ENCODE peak calls at places on chromosomes 13 and 19, in seven cellular contexts. One of them, this sample, is unnamed.

GRCh38 chr13:99281811-99282263 is 23.7 kb upstream of the GPR18 start:
- DNase-seq in T-helper 1 cell: peak
- DNase-seq in fibroblast of pulmonary artery: no peak
- DNase-seq in BJ: no peak
- DNase-seq in GM23248: peak
- DNase-seq in AG08395: peak
- DNase-seq in aorta: peak
- DNase-seq in this sample: no peak

GRCh38 chr19:33054623-33055022 is 10.1 kb downstream of the RHPN2 start:
- DNase-seq in GM23248: no peak
- DNase-seq in AG08395: no peak
- DNase-seq in T-helper 1 cell: no peak
- DNase-seq in BJ: no peak
- DNase-seq in aorta: no peak
- DNase-seq in fibroblast of pulmonary artery: no peak
- DNase-seq in this sample: no peak

GRCh38 chr19:49441210-49441959 is at the start of gene SLC17A7:
- DNase-seq in AG08395: peak
- DNase-seq in aorta: no peak
- DNase-seq in GM23248: peak
- DNase-seq in T-helper 1 cell: no peak
- DNase-seq in fibroblast of pulmonary artery: no peak
- DNase-seq in BJ: no peak
- DNase-seq in this sample: peak

GRCh38 chr19:40269216-40269940 is 15.8 kb downstream of the AKT2 start:
- DNase-seq in GM23248: no peak
- DNase-seq in fibroblast of pulmonary artery: no peak
- DNase-seq in aorta: no peak
- DNase-seq in AG08395: no peak
- DNase-seq in T-helper 1 cell: no peak
- DNase-seq in BJ: no peak
- DNase-seq in this sample: no peak

GRCh38 chr13:37381502-37381901 is 217.1 kb downstream of the POSTN start:
- DNase-seq in fibroblast of pulmonary artery: no peak
- DNase-seq in aorta: no peak
- DNase-seq in AG08395: no peak
- DNase-seq in GM23248: peak
- DNase-seq in T-helper 1 cell: no peak
- DNase-seq in BJ: no peak
- DNase-seq in this sample: peak

GRCh38 chr19:9144920-9145319 is 4.7 kb downstream of the ZNF317 start:
- DNase-seq in aorta: no peak
- DNase-seq in AG08395: no peak
- DNase-seq in GM23248: peak
- DNase-seq in fibroblast of pulmonary artery: peak
- DNase-seq in T-helper 1 cell: no peak
- DNase-seq in BJ: no peak
- DNase-seq in this sample: peak

GRCh38 chr19:755063-755462 is 4.2 kb downstream of the MISP start:
- DNase-seq in BJ: no peak
- DNase-seq in aorta: no peak
- DNase-seq in fibroblast of pulmonary artery: no peak
- DNase-seq in GM23248: no peak
- DNase-seq in T-helper 1 cell: no peak
- DNase-seq in AG08395: no peak
- DNase-seq in this sample: no peak

GRCh38 chr13:102195566-102196462 is 206.0 kb downstream of the FGF14 start:
- DNase-seq in GM23248: peak
- DNase-seq in fibroblast of pulmonary artery: peak
- DNase-seq in BJ: peak
- DNase-seq in AG08395: no peak
- DNase-seq in aorta: no peak
- DNase-seq in T-helper 1 cell: no peak
- DNase-seq in this sample: no peak

GRCh38 chr13:63167699-63168337 is 1752.2 kb upstream of the PCDH20 start:
- DNase-seq in AG08395: no peak
- DNase-seq in GM23248: no peak
- DNase-seq in T-helper 1 cell: no peak
- DNase-seq in fibroblast of pulmonary artery: no peak
- DNase-seq in aorta: no peak
- DNase-seq in BJ: no peak
- DNase-seq in this sample: no peak

GRCh38 chr13:26155568-26155967 is 66.5 kb downstream of the RNF6 start:
- DNase-seq in GM23248: no peak
- DNase-seq in BJ: no peak
- DNase-seq in aorta: no peak
- DNase-seq in fibroblast of pulmonary artery: no peak
- DNase-seq in AG08395: no peak
- DNase-seq in T-helper 1 cell: no peak
- DNase-seq in this sample: no peak

GRCh38 chr19:55927991-55928390 is 4.1 kb downstream of the NLRP13 start:
- DNase-seq in T-helper 1 cell: no peak
- DNase-seq in fibroblast of pulmonary artery: no peak
- DNase-seq in BJ: no peak
- DNase-seq in AG08395: no peak
- DNase-seq in GM23248: no peak
- DNase-seq in aorta: no peak
- DNase-seq in this sample: no peak

GRCh38 chr19:2584002-2584401 is 108.1 kb downstream of the GADD45B start:
- DNase-seq in BJ: no peak
- DNase-seq in AG08395: no peak
- DNase-seq in T-helper 1 cell: no peak
- DNase-seq in fibroblast of pulmonary artery: no peak
- DNase-seq in aorta: peak
- DNase-seq in GM23248: no peak
- DNase-seq in this sample: no peak

GRCh38 chr13:76937416-76937815 is 10.9 kb upstream of the ACOD1 start:
- DNase-seq in aorta: no peak
- DNase-seq in BJ: peak
- DNase-seq in GM23248: peak
- DNase-seq in fibroblast of pulmonary artery: peak
- DNase-seq in AG08395: peak
- DNase-seq in T-helper 1 cell: no peak
- DNase-seq in this sample: peak

GRCh38 chr19:4033028-4033956 is 25.8 kb downstream of the PIAS4 start:
- DNase-seq in fibroblast of pulmonary artery: no peak
- DNase-seq in aorta: no peak
- DNase-seq in T-helper 1 cell: no peak
- DNase-seq in GM23248: no peak
- DNase-seq in AG08395: no peak
- DNase-seq in BJ: no peak
- DNase-seq in this sample: no peak

GRCh38 chr19:21109116-21109515 is 27.1 kb downstream of the ZNF714 start:
- DNase-seq in fibroblast of pulmonary artery: peak
- DNase-seq in AG08395: no peak
- DNase-seq in T-helper 1 cell: no peak
- DNase-seq in BJ: no peak
- DNase-seq in GM23248: peak
- DNase-seq in aorta: no peak
- DNase-seq in this sample: peak

GRCh38 chr19:6723108-6723618 is 2.7 kb upstream of the C3 start:
- DNase-seq in aorta: no peak
- DNase-seq in AG08395: peak
- DNase-seq in fibroblast of pulmonary artery: peak
- DNase-seq in BJ: no peak
- DNase-seq in T-helper 1 cell: no peak
- DNase-seq in GM23248: peak
- DNase-seq in this sample: peak

This sample was measured in EH.